ENCODE peak calls at places on chromosomes 1 and 21, in five cellular contexts. V, S, K, N and Z are unnamed samples.

GRCh38 chr1:42957880-42958487 is 684 bp downstream of the SLC2A1 start:
- DNase-seq in V (no peak), S (peak), K (peak), N (peak), Z (peak)

GRCh38 chr1:181113061-181113695 is 24.7 kb downstream of the IER5 start:
- DNase-seq in V (peak), S (peak), K (no peak), N (peak), Z (peak)

GRCh38 chr1:201503397-201504176 is 3.3 kb downstream of the CSRP1 start:
- DNase-seq in V (no peak), S (peak), K (peak), N (no peak), Z (peak)

GRCh38 chr1:35001743-35002142 is 16.6 kb upstream of the TMEM35B start:
- DNase-seq in V (no peak), S (peak), K (no peak), N (no peak), Z (no peak)

GRCh38 chr1:245197911-245198379 is 43.2 kb downstream of the KIF26B start:
- DNase-seq in V (no peak), S (peak), K (no peak), N (peak), Z (no peak)

GRCh38 chr1:154342836-154343472 is 17.6 kb downstream of the ATP8B2 start:
- DNase-seq in V (no peak), S (no peak), K (no peak), N (no peak), Z (no peak)

GRCh38 chr1:61852693-61853060 is 110.4 kb downstream of the PATJ start:
- DNase-seq in V (no peak), S (no peak), K (no peak), N (no peak), Z (no peak)

GRCh38 chr1:56803561-56804156 is 15.5 kb downstream of the FYB2 start:
- DNase-seq in V (peak), S (peak), K (peak), N (peak), Z (peak)

GRCh38 chr1:182826892-182827291 is 12.3 kb upstream of the DHX9 start:
- DNase-seq in V (no peak), S (no peak), K (no peak), N (no peak), Z (no peak)

GRCh38 chr1:153827168-153827964 is 52.2 kb downstream of the SLC27A3 start:
- DNase-seq in V (no peak), S (no peak), K (no peak), N (no peak), Z (no peak)

GRCh38 chr1:187018291-187018690 is 189.5 kb downstream of the PLA2G4A start:
- DNase-seq in V (no peak), S (no peak), K (no peak), N (no peak), Z (no peak)

GRCh38 chr1:3287656-3288160 is 166.8 kb upstream of the ARHGEF16 start:
- DNase-seq in V (no peak), S (no peak), K (no peak), N (no peak), Z (no peak)

GRCh38 chr1:15858069-15858670 is 10.7 kb downstream of the SPEN start:
- DNase-seq in V (no peak), S (no peak), K (no peak), N (no peak), Z (no peak)

GRCh38 chr1:204077979-204078696 is 5.2 kb downstream of the SOX13 start:
- DNase-seq in V (no peak), S (no peak), K (peak), N (no peak), Z (no peak)

GRCh38 chr1:89834078-89834704 is 13.4 kb downstream of the LRRC8D start:
- DNase-seq in V (no peak), S (no peak), K (no peak), N (no peak), Z (no peak)

GRCh38 chr1:48697066-48697707 is 79.5 kb downstream of the BEND5 start:
- DNase-seq in V (peak), S (peak), K (peak), N (peak), Z (peak)

GRCh38 chr1:9291914-9292360 is 757 bp upstream of the SPSB1 start:
- DNase-seq in V (no peak), S (peak), K (peak), N (peak), Z (peak)

GRCh38 chr1:9293241-9293511 is 482 bp downstream of the SPSB1 start:
- DNase-seq in V (no peak), S (no peak), K (no peak), N (no peak), Z (no peak)

GRCh38 chr1:9292361-9293240 is at the start of gene SPSB1:
- DNase-seq in V (no peak), S (peak), K (peak), N (peak), Z (peak)

GRCh38 chr1:9289090-9289534 is 3.6 kb upstream of the SPSB1 start:
- DNase-seq in V (peak), S (peak), K (peak), N (no peak), Z (peak)

DNA sequence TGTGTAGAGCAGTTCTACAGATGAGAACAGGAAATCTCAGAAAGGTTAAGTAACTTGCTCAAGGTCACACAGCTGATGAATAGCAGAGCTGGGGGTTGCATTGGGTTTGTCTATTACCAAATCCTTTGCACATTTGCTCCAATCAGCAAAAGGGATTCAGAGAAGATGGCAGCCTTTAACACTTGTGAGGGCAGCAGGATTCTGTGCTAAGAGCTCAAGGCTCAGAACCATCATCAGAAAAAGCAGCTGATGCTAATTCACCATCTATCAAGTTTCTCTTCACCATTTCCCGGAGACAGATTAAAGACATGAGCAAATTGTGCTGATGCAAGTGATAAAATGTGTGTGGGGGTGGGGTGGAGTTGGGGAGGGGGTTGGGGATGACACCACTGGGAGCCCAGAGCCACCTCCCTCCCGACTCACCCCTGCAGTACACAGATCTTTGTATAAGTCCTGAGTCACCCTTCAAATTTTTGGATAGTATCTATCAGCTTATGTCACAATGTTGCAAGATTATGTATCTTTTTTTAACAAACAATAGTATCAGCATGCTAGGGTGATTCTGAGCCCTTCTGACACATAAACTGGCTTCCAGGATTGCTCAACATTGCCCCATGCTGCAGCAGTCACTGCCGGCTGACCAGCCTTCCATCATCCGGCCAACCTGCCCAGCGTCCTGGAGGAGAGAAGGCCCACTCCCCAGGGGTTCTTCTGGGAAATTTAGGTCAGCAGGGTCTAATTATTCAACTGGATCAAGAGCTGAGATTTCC is 2.8 kb upstream of the SPSB1 start:
- DNase-seq in V (no peak), S (peak), K (no peak), N (no peak), Z (peak)
- H2AFZ ChIP-seq in V (no peak), S (no peak), K (no peak), N (no peak), Z (peak)

DNA sequence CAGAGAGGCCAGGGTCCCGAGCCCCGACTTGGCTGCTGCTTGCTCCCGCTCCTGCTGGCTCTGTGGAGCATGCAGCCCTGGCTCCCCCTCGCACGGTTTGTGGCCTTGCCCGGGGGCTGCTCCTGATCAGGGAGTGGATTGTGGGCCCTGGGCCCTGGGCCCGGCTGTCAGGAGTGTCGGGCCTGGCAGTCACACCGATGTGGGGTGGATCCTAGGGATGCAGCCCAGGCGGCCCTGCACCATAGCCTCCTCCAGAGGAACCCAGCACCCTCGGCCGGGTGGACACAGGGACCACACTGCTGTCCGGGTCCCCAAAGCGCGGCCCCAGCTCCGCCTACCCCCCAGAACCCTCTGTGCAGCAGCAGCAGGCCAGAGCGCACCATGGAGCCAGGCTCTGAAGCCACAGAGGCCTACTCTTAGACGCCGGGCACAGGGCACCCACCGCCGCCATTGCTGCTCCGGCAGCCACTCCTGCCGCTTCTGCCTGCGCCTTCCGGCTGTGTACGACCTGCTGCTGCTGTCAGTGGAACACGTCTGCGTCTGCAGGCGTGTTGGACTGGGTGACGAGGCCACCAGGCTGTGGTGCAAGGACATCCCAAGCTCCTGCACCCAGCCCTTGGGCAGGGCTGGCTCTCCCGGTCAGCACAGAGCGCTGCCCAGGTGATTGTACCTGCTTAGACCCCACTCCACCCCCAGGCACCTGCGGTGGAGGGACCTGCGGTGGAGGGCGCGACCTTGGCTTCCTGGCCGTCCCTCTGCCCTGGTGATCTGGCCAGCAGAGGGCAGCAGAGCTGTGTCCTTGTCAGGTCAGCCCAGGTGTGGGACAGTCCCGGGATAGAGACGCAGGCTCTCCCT is 9.6 kb downstream of the SLX9 start:
- DNase-seq in V (peak), S (peak), K (peak), N (peak), Z (peak)
- H3K9ac ChIP-seq in V (no peak), S (no peak), K (no peak), N (no peak), Z (no peak)

GRCh38 chr1:212930986-212931678 is 19.2 kb upstream of the VASH2 start:
- DNase-seq in V (no peak), S (no peak), K (no peak), N (no peak), Z (peak)
- TF ChIP-seq EZH2phosphoT487 in V (no peak), S (no peak), K (no peak), N (no peak), Z (no peak)

GRCh38 chr1:93061895-93062792 is 16.9 kb upstream of the MTF2 start:
- DNase-seq in V (peak), S (peak), K (peak), N (peak), Z (peak)
- H2AFZ ChIP-seq in V (peak), S (no peak), K (no peak), N (no peak), Z (no peak)

GRCh38 chr21:34531399-34531798 is 19.4 kb upstream of the KCNE1 start:
- DNase-seq in V (no peak), S (no peak), K (no peak), N (no peak), Z (no peak)

GRCh38 chr21:34528131-34528561 is 16.1 kb upstream of the KCNE1 start:
- DNase-seq in V (no peak), S (peak), K (no peak), N (no peak), Z (no peak)

GRCh38 chr21:34533938-34534337 is 21.9 kb upstream of the KCNE1 start:
- DNase-seq in V (no peak), S (no peak), K (no peak), N (no peak), Z (no peak)

GRCh38 chr21:34526618-34527290 is 14.7 kb upstream of the KCNE1 start:
- DNase-seq in V (peak), S (peak), K (peak), N (no peak), Z (peak)

GRCh38 chr21:34530264-34530663 is 18.3 kb upstream of the KCNE1 start:
- DNase-seq in V (no peak), S (peak), K (no peak), N (no peak), Z (no peak)
- H3K9ac ChIP-seq in V (no peak), S (no peak), K (no peak), N (peak), Z (no peak)

GRCh38 chr21:35732788-35733187 is 327.5 kb downstream of the SETD4 start:
- DNase-seq in V (no peak), S (no peak), K (no peak), N (no peak), Z (peak)
- TF ChIP-seq EZH2phosphoT487 in V (no peak), S (no peak), K (no peak), N (no peak), Z (no peak)

DNA sequence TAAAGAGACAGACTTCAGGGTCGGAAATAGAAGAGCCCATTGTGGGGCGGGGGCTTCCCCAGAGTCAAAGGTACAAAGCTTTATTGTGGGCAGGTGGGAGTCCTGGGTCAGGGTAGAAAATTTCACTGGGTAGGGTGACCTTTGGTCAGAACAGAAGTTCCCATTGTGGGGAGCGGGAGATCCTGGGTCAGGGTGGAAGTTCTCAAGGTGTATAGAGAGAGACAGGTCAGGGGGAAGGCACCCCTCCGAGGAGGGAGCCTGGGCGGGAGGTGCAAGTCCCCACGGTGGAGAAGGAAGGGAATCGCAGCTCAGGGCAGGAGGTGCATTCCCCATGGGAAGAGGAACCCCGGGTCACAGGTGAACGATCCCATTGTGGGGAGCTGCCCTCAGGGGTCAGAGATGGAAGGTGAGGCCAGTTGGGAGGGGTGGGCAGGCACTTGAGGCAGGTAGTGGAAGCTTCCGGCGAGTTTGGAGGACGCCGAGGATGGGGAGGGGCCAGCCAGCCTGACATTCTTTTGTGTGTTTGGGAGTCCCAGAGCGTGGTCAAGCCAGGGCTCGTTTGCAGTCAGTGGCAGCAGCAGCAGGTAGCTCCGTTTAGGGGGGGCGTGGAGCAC is 596 bp downstream of the LYPLA2 start:
- DNase-seq in V (no peak), S (peak), K (peak), N (peak), Z (peak)
- H2AFZ ChIP-seq in V (no peak), S (peak), K (no peak), N (peak), Z (peak)

DNA sequence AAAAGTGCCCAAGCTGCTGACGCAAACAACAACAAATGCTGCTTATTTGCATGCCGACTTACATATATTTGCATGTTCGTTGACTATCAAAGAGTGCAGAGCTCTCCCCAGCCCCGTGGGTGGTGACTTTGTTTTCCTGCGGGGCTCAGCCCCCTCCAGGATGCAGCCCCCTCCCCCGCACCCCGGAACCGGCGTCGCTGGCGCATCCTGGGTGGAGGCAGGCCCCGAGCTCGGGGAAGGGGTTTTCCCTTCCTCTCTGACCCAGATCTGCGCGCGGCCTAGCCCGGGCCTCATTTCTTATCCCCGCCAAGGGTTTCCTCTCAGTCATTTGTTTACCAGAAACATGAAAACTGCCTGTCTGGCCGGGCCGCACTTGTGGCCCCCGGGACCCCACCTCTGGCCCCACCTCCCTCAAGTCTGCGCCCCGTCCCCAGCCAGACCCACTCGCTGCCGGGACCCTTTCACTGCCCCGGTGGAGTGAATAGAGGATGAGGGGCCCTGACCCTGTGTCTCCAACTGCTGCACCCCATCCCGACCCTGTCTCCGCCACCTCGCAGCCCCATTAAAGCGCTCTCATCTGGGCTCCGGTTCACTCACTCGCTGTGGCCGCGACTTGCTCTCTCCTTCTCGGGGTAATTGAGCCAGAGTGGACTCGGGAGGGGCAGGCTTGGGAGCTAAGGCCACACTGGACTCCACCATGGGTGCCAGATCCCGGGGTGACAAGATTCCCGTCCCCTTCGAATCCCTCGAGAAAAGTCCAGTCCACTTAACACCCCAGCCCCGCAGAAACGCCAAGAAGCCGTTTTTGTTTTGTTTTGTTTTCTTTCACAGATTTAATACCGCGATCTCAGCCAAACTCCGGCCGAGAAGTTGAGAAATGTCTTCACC is 5.4 kb downstream of the TNFRSF25 start:
- DNase-seq in V (no peak), S (no peak), K (no peak), N (no peak), Z (no peak)
- H3K9ac ChIP-seq in V (no peak), S (no peak), K (no peak), N (no peak), Z (no peak)

GRCh38 chr1:221031890-221032222 is 152.6 kb downstream of the HLX start:
- DNase-seq in V (no peak), S (peak), K (no peak), N (no peak), Z (peak)
- TF ChIP-seq EZH2phosphoT487 in V (no peak), S (no peak), K (no peak), N (no peak), Z (no peak)